ENCODE peak calls at places on chromosomes 16 and 17, in eight cellular contexts. O is T1000, B is NCI-H1105 treated with DMSO at 0.1 percent for 48 hours, C is lung, X is astrocyte of the hippocampus, M is MM.1S, G is astrocyte, E is PC-9. Q is an unnamed sample.

GRCh38 chr17:51124641-51125503 is 4.2 kb upstream of the SPAG9 start:
- DNase-seq in M (no peak), G (no peak), O (no peak), B (no peak), C (no peak), X (no peak), E (no peak), Q (no peak)

GRCh38 chr17:74779948-74780400 is 3.8 kb upstream of the NAT9 start:
- DNase-seq in M (no peak), X (no peak), B (no peak), O (no peak), E (no peak), C (peak), G (no peak), Q (no peak)

GRCh38 chr16:4319454-4319853 is 3.6 kb downstream of the GLIS2 start:
- DNase-seq in X (no peak), B (no peak), O (no peak), M (peak), G (no peak), E (no peak), C (no peak), Q (no peak)

GRCh38 chr17:4189280-4189679 is 46.3 kb downstream of the CYB5D2 start:
- DNase-seq in G (no peak), O (no peak), M (no peak), E (no peak), X (no peak), B (no peak), C (no peak), Q (no peak)

GRCh38 chr17:42937712-42938596 is 26.3 kb downstream of the AARSD1 start:
- DNase-seq in G (peak), O (peak), M (peak), X (peak), C (peak), E (no peak), B (peak), Q (no peak)

GRCh38 chr17:2180768-2181167 is 122.8 kb downstream of the SMG6 start:
- DNase-seq in C (no peak), O (no peak), B (no peak), M (no peak), G (no peak), X (no peak), E (no peak), Q (no peak)

GRCh38 chr16:268141-269053 is 7.3 kb downstream of the RGS11 start:
- DNase-seq in B (peak), X (no peak), O (no peak), E (no peak), C (no peak), M (no peak), G (no peak), Q (peak)

GRCh38 chr16:25031441-25032307 is 16.5 kb upstream of the ARHGAP17 start:
- DNase-seq in B (peak), X (peak), C (peak), E (peak), G (peak), O (peak), M (peak), Q (peak)

GRCh38 chr16:56753410-56753809 is 23.5 kb downstream of the NUP93 start:
- DNase-seq in M (no peak), X (peak), O (no peak), E (no peak), C (no peak), G (peak), B (no peak), Q (no peak)

GRCh38 chr17:44464037-44464436 is 39.2 kb downstream of the GPATCH8 start:
- DNase-seq in B (no peak), G (peak), X (peak), C (no peak), O (no peak), E (no peak), M (peak), Q (no peak)

GRCh38 chr16:26563018-26563417 is 503.7 kb upstream of the C16orf82 start:
- DNase-seq in E (no peak), M (no peak), G (no peak), C (no peak), O (no peak), X (no peak), B (no peak), Q (no peak)

GRCh38 chr17:72402727-72403210 is 281.9 kb downstream of the SOX9 start:
- DNase-seq in C (no peak), G (no peak), O (no peak), X (no peak), B (no peak), M (no peak), E (no peak), Q (no peak)

GRCh38 chr16:67024384-67024896 is 4.5 kb upstream of the CBFB start:
- DNase-seq in B (no peak), C (no peak), O (no peak), G (no peak), M (no peak), X (no peak), E (no peak), Q (no peak)

GRCh38 chr17:75684249-75684648 is 17.1 kb downstream of the SAP30BP start:
- DNase-seq in M (no peak), B (no peak), G (peak), X (no peak), O (no peak), E (no peak), C (no peak), Q (no peak)

GRCh38 chr17:74453665-74454196 is 12.7 kb upstream of the CD300A start:
- DNase-seq in E (no peak), X (peak), G (no peak), M (peak), O (no peak), B (peak), C (peak), Q (no peak)

GRCh38 chr17:75475851-75476250 is 19.4 kb downstream of the TMEM94 start:
- DNase-seq in G (no peak), O (no peak), X (peak), C (no peak), E (no peak), M (no peak), B (no peak), Q (no peak)

GRCh38 chr17:8118769-8119574 is 658 bp upstream of the ALOXE3 start:
- DNase-seq in X (peak), E (peak), B (peak), G (peak), M (peak), O (peak), C (peak), Q (peak)

GRCh38 chr17:2101448-2102257 is 46.8 kb downstream of the HIC1 start:
- DNase-seq in O (no peak), X (peak), B (peak), M (no peak), G (peak), E (peak), C (peak), Q (peak)

GRCh38 chr16:26981266-26981938 is 85.3 kb upstream of the C16orf82 start:
- DNase-seq in O (no peak), E (no peak), M (no peak), G (peak), B (peak), C (no peak), X (peak), Q (no peak)

GRCh38 chr17:80545499-80545826 is 825 bp downstream of the RPTOR start:
- DNase-seq in B (no peak), X (no peak), G (no peak), M (no peak), O (no peak), C (no peak), E (no peak), Q (no peak)

Q was measured in LNCaP clone FGC.